ENCODE peak calls at places on chromosome 10, in eight cellular contexts. A is GM23248; K is T-cell; Y is MCF 10A; J is activated CD8-positive, alpha-beta memory T cell treated with anti-CD3 and anti-CD28 coated beads for 48 hours; M is RWPE1; O is fibroblast of mammary gland; C is stimulated activated CD4-positive, alpha-beta T cell treated with anti-CD3 and anti-CD28 coated beads, Interleukin-1b, Interleukin-23, amount 100 ng/mL, for 24 hours. R is an unnamed sample.

GRCh38 chr10:27152687-27153086 is 1.5 kb downstream of the YME1L1 start:
- DNase-seq in K (no peak), J (no peak), O (no peak), A (no peak), C (no peak), M (no peak), Y (no peak), R (no peak)

GRCh38 chr10:21208666-21209316 is 311.7 kb upstream of the NEBL start:
- DNase-seq in M (no peak), Y (no peak), C (no peak), K (no peak), O (no peak), J (no peak), A (no peak), R (no peak)

GRCh38 chr10:32256613-32257437 is 90.1 kb downstream of the EPC1 start:
- DNase-seq in J (no peak), A (peak; percentile 60), C (peak; percentile 57), Y (peak; percentile 77), K (peak; percentile 67), O (peak; percentile 61), M (peak; percentile 44), R (peak; percentile 53)

GRCh38 chr10:9342865-9343450 is 1288.5 kb downstream of the GATA3 start:
- DNase-seq in K (no peak), M (peak; percentile 14), Y (peak; percentile 59), O (peak; percentile 48), C (no peak), A (peak; percentile 66), J (no peak), R (no peak)

GRCh38 chr10:59361659-59362183 is 628 bp downstream of the FAM13C start:
- DNase-seq in K (no peak), Y (no peak), C (no peak), O (no peak), J (no peak), A (peak; percentile 34), M (no peak), R (no peak)

GRCh38 chr10:6058677-6059475 is 3.3 kb downstream of the IL2RA start:
- DNase-seq in C (no peak), M (no peak), O (no peak), J (no peak), K (no peak), Y (no peak), A (no peak), R (no peak)

GRCh38 chr10:22659901-22660300 is 54.5 kb downstream of the PIP4K2A start:
- DNase-seq in O (no peak), K (no peak), C (no peak), M (no peak), A (no peak), J (no peak), Y (no peak), R (no peak)

GRCh38 chr10:118543714-118544400 is 51.6 kb downstream of the PRLHR start:
- DNase-seq in K (peak; percentile 24), C (no peak), A (peak; percentile 75), J (no peak), O (peak; percentile 62), Y (peak; percentile 81), M (peak; percentile 90), R (peak; percentile 66)

GRCh38 chr10:71911296-71911954 is 52.8 kb upstream of the CHST3 start:
- DNase-seq in J (no peak), O (peak; percentile 59), Y (no peak), C (no peak), A (peak; percentile 24), M (no peak), K (no peak), R (no peak)

GRCh38 chr10:130394832-130395231 is 258.6 kb downstream of the GLRX3 start:
- DNase-seq in C (no peak), O (no peak), M (no peak), J (no peak), K (no peak), A (no peak), Y (no peak), R (no peak)

GRCh38 chr10:31940839-31941653 is 12.4 kb upstream of the ARHGAP12 start:
- DNase-seq in Y (peak; percentile 98), J (no peak), C (no peak), M (peak; percentile 91), A (peak; percentile 98), K (no peak), O (peak; percentile 96), R (peak; percentile 45)

GRCh38 chr10:79348640-79348988 is 1.3 kb downstream of the PPIF start:
- DNase-seq in K (no peak), M (no peak), A (peak; percentile 35), O (peak; percentile 27), J (no peak), C (no peak), Y (no peak), R (peak; percentile 84)

GRCh38 chr10:95428702-95429101 is 132.5 kb downstream of the SORBS1 start:
- DNase-seq in M (no peak), C (no peak), O (no peak), Y (no peak), K (no peak), J (no peak), A (no peak), R (no peak)

GRCh38 chr10:51297438-51297837 is 223.2 kb downstream of the PRKG1 start:
- DNase-seq in M (peak; percentile 14), A (peak; percentile 79), C (no peak), J (no peak), Y (no peak), K (no peak), O (peak; percentile 67), R (no peak)

GRCh38 chr10:132942101-132942739 is at the start of gene CFAP46:
- DNase-seq in A (peak; percentile 50), Y (no peak), C (no peak), K (no peak), O (peak; percentile 30), J (no peak), M (peak; percentile 27), R (peak; percentile 78)

GRCh38 chr10:132366006-132366405 is 31.0 kb upstream of the PWWP2B start:
- DNase-seq in M (no peak), K (no peak), J (no peak), Y (no peak), O (no peak), C (no peak), A (no peak), R (no peak)

GRCh38 chr10:94131885-94132284 is 138.2 kb downstream of the PLCE1 start:
- DNase-seq in Y (no peak), C (no peak), A (peak; percentile 80), J (no peak), M (no peak), O (peak; percentile 73), K (no peak), R (no peak)

GRCh38 chr10:36053271-36053670 is 411.2 kb upstream of the FZD8 start:
- DNase-seq in C (no peak), O (no peak), Y (no peak), J (no peak), A (no peak), K (no peak), M (no peak), R (no peak)

GRCh38 chr10:6581750-6582697 is 1.9 kb upstream of the PRKCQ start:
- DNase-seq in J (no peak), O (no peak), Y (no peak), M (no peak), C (no peak), A (no peak), K (no peak), R (no peak)

GRCh38 chr10:74305730-74306129 is 154.7 kb downstream of the ADK start:
- DNase-seq in K (no peak), M (no peak), Y (no peak), C (no peak), J (no peak), O (no peak), A (no peak), R (no peak)

GRCh38 chr10:63554666-63555065 is 33.5 kb downstream of the REEP3 start:
- DNase-seq in A (peak; percentile 85), O (peak; percentile 93), M (peak; percentile 27), K (peak; percentile 35), C (no peak), Y (peak; percentile 12), J (no peak), R (no peak)

GRCh38 chr10:17075510-17075909 is 54.1 kb downstream of the CUBN start:
- DNase-seq in A (peak; percentile 96), M (peak; percentile 69), O (peak; percentile 97), J (no peak), C (no peak), K (no peak), Y (peak; percentile 87), R (no peak)

GRCh38 chr10:88411772-88412349 is 171.3 kb downstream of the RNLS start:
- DNase-seq in M (no peak), K (no peak), C (no peak), O (peak; percentile 71), Y (peak; percentile 21), J (no peak), A (peak; percentile 39), R (no peak)

GRCh38 chr10:110326351-110327032 is 21.8 kb upstream of the SMNDC1 start:
- DNase-seq in O (peak; percentile 95), Y (peak; percentile 38), A (peak; percentile 80), J (no peak), K (no peak), C (no peak), M (no peak), R (no peak)

GRCh38 chr10:89235073-89235798 is 16.3 kb downstream of the LIPA start:
- DNase-seq in C (no peak), Y (no peak), O (peak; percentile 73), A (peak; percentile 85), M (no peak), J (no peak), K (no peak), R (peak; percentile 24)

GRCh38 chr10:130607386-130607785 is 471.2 kb downstream of the GLRX3 start:
- DNase-seq in C (no peak), M (no peak), O (no peak), Y (no peak), K (no peak), A (no peak), J (no peak), R (no peak)

GRCh38 chr10:58414270-58415041 is 29.2 kb downstream of the TFAM start:
- DNase-seq in J (no peak), C (no peak), O (peak; percentile 86), M (peak; percentile 46), K (no peak), A (peak; percentile 86), Y (peak; percentile 79), R (peak; percentile 39)

GRCh38 chr10:29993319-29993876 is 66.0 kb downstream of the JCAD start:
- DNase-seq in M (no peak), Y (no peak), C (no peak), A (no peak), O (no peak), J (no peak), K (no peak), R (no peak)

GRCh38 chr10:53331460-53331859 is 558.9 kb upstream of the MBL2 start:
- DNase-seq in C (no peak), Y (no peak), O (no peak), K (no peak), A (no peak), M (no peak), J (no peak), R (no peak)

GRCh38 chr10:17025444-17026295 is 103.9 kb downstream of the CUBN start:
- DNase-seq in O (peak; percentile 100), K (peak; percentile 53), C (peak; percentile 50), M (peak; percentile 40), A (peak; percentile 100), J (no peak), Y (peak; percentile 64), R (no peak)

GRCh38 chr10:74373059-74373458 is 222.0 kb downstream of the ADK start:
- DNase-seq in J (no peak), Y (no peak), A (peak; percentile 54), C (no peak), K (no peak), O (peak; percentile 49), M (no peak), R (no peak)

GRCh38 chr10:103916901-103917300 is 1.1 kb downstream of the STN1 start:
- DNase-seq in O (no peak), J (no peak), M (peak; percentile 38), A (no peak), K (no peak), Y (peak; percentile 59), C (no peak), R (peak; percentile 29)

GRCh38 chr10:78802866-78803265 is 265.9 kb upstream of the ZMIZ1 start:
- DNase-seq in C (no peak), A (peak; percentile 92), Y (no peak), O (peak; percentile 83), M (peak; percentile 37), K (no peak), J (no peak), R (peak; percentile 21)

GRCh38 chr10:131453772-131454634 is 142.5 kb upstream of the TCERG1L start:
- DNase-seq in J (peak; percentile 57), O (peak; percentile 16), A (peak; percentile 60), Y (no peak), M (peak; percentile 41), K (peak; percentile 39), C (peak; percentile 38), R (peak; percentile 76)

R was measured in body of pancreas.